ENCODE peak calls at places on chromosomes 16 and 17, in four cellular contexts. G is H9, V is H1, O is mesendoderm. J is an unnamed sample.
A peak's percentile ranks its signal among the peaks of the same experiment; 100 is the strongest.

GRCh38 chr16:29824589-29825144 is 4.4 kb downstream of the MVP start:
- DNase-seq in G (no peak), V (no peak), O (no peak), J (peak; percentile 91)

GRCh38 chr17:57580055-57580739 is 164.9 kb downstream of the CCDC182 start:
- DNase-seq in G (no peak), V (no peak), O (no peak), J (no peak)

GRCh38 chr16:27238016-27238587 is 30.5 kb downstream of the NSMCE1 start:
- DNase-seq in G (no peak), V (no peak), O (no peak), J (no peak)

GRCh38 chr16:56389554-56389953 is 35.8 kb downstream of the AMFR start:
- DNase-seq in G (no peak), V (no peak), O (no peak), J (peak; percentile 100)

GRCh38 chr17:27348196-27348595 is 54.3 kb downstream of the WSB1 start:
- DNase-seq in G (no peak), V (no peak), O (no peak), J (no peak)

GRCh38 chr17:80223142-80223815 is 3.1 kb downstream of the SLC26A11 start:
- DNase-seq in G (no peak), V (no peak), O (no peak), J (no peak)

GRCh38 chr17:4509402-4509801 is 10.7 kb downstream of the SPNS2 start:
- DNase-seq in G (no peak), V (no peak), O (no peak), J (no peak)

GRCh38 chr16:84786605-84787302 is 33.0 kb upstream of the CRISPLD2 start:
- DNase-seq in G (no peak), V (no peak), O (no peak), J (no peak)

GRCh38 chr16:8865145-8865882 is 3.5 kb downstream of the CARHSP1 start:
- DNase-seq in G (no peak), V (no peak), O (no peak), J (no peak)

GRCh38 chr16:31451681-31452351 is 7.5 kb upstream of the ARMC5 start:
- DNase-seq in G (peak; percentile 74), V (no peak), O (peak; percentile 94), J (peak; percentile 80)

GRCh38 chr17:68432086-68432864 is 25.0 kb downstream of the WIPI1 start:
- DNase-seq in G (no peak), V (no peak), O (no peak), J (no peak)

GRCh38 chr16:81446318-81447275 is 2.0 kb downstream of the CMIP start:
- DNase-seq in G (no peak), V (peak; percentile 53), O (peak; percentile 66), J (peak; percentile 51)

GRCh38 chr16:10937068-10937859 is 5.0 kb downstream of the DEXI start:
- DNase-seq in G (no peak), V (no peak), O (no peak), J (no peak)

GRCh38 chr16:87006789-87007745 is 310.1 kb downstream of the C16orf95 start:
- DNase-seq in G (no peak), V (no peak), O (no peak), J (peak; percentile 43)

GRCh38 chr16:71929048-71929447 is 33.7 kb downstream of the IST1 start:
- DNase-seq in G (no peak), V (no peak), O (peak; percentile 16), J (peak; percentile 91)

GRCh38 chr17:3602499-3602898 is 6.7 kb downstream of the TRPV1 start:
- DNase-seq in G (peak; percentile 75), V (peak; percentile 64), O (peak; percentile 79), J (peak; percentile 6)

GRCh38 chr16:23397464-23397863 is 55.5 kb downstream of the COG7 start:
- DNase-seq in G (no peak), V (no peak), O (no peak), J (no peak)

GRCh38 chr16:20675488-20676267 is 21.8 kb downstream of the ACSM1 start:
- DNase-seq in G (peak; percentile 79), V (peak; percentile 59), O (peak; percentile 95), J (no peak)

GRCh38 chr16:68756250-68757051 is 19.4 kb downstream of the CDH1 start:
- DNase-seq in G (no peak), V (no peak), O (peak; percentile 79), J (no peak)

GRCh38 chr17:47802341-47803022 is 19.1 kb downstream of the OSBPL7 start:
- DNase-seq in G (peak; percentile 82), V (peak; percentile 74), O (peak; percentile 74), J (peak; percentile 41)

GRCh38 chr17:3772764-3773163 is 28.2 kb downstream of the ITGAE start:
- DNase-seq in G (peak; percentile 86), V (no peak), O (peak; percentile 72), J (no peak)

GRCh38 chr17:69607162-69607834 is 192.8 kb downstream of the MAP2K6 start:
- DNase-seq in G (peak; percentile 85), V (peak; percentile 70), O (peak; percentile 77), J (peak; percentile 85)

GRCh38 chr17:43545383-43545632 is 832 bp downstream of the ETV4 start:
- DNase-seq in G (no peak), V (peak; percentile 86), O (no peak), J (peak; percentile 18)

GRCh38 chr16:57565461-57565860 is 23.0 kb downstream of the ADGRG5 start:
- DNase-seq in G (no peak), V (no peak), O (no peak), J (no peak)

GRCh38 chr17:10051112-10051511 is 146.0 kb upstream of the RCVRN start:
- DNase-seq in G (no peak), V (no peak), O (no peak), J (peak; percentile 67)

GRCh38 chr17:61009619-61010018 is 332.0 kb downstream of the BCAS3 start:
- DNase-seq in G (no peak), V (no peak), O (no peak), J (peak; percentile 42)

GRCh38 chr17:68700391-68700790 is 99.2 kb upstream of the FAM20A start:
- DNase-seq in G (no peak), V (no peak), O (no peak), J (no peak)

GRCh38 chr16:86059253-86060171 is 160.6 kb downstream of the IRF8 start:
- DNase-seq in G (no peak), V (no peak), O (no peak), J (peak; percentile 11)

GRCh38 chr16:20382202-20382948 is 22.2 kb downstream of the PDILT start:
- DNase-seq in G (no peak), V (no peak), O (no peak), J (no peak)

GRCh38 chr16:54933281-54934150 is 2.9 kb downstream of the IRX5 start:
- DNase-seq in G (peak; percentile 41), V (peak; percentile 74), O (peak; percentile 18), J (no peak)

GRCh38 chr16:75477680-75478473 is 13.4 kb upstream of the TMEM170A start:
- DNase-seq in G (no peak), V (no peak), O (no peak), J (no peak)

GRCh38 chr16:86472366-86472765 is 38.0 kb upstream of the FOXF1 start:
- DNase-seq in G (no peak), V (no peak), O (no peak), J (no peak)

GRCh38 chr16:57843400-57843799 is 41.1 kb upstream of the KIFC3 start:
- DNase-seq in G (no peak), V (no peak), O (no peak), J (no peak)

GRCh38 chr16:23863511-23864422 is 28.0 kb downstream of the PRKCB start:
- DNase-seq in G (no peak), V (no peak), O (no peak), J (no peak)

GRCh38 chr16:50208460-50208931 is 55.4 kb downstream of the TENT4B start:
- DNase-seq in G (no peak), V (no peak), O (no peak), J (peak; percentile 73)

GRCh38 chr16:14249291-14250032 is 178.3 kb downstream of the MRTFB start:
- DNase-seq in G (no peak), V (peak; percentile 71), O (peak; percentile 42), J (peak; percentile 43)

GRCh38 chr17:68973098-68973929 is 18.1 kb upstream of the ABCA8 start:
- DNase-seq in G (no peak), V (no peak), O (no peak), J (no peak)

GRCh38 chr16:17470871-17471744 is at the start of gene XYLT1:
- DNase-seq in G (peak; percentile 71), V (peak; percentile 81), O (peak; percentile 65), J (peak; percentile 94)

GRCh38 chr17:66414528-66415175 is 112.2 kb downstream of the PRKCA start:
- DNase-seq in G (no peak), V (no peak), O (no peak), J (no peak)

GRCh38 chr17:7281074-7281952 is at the start of gene SLC2A4:
- DNase-seq in G (peak; percentile 99), V (peak; percentile 98), O (peak; percentile 99), J (peak; percentile 90)
- H4K5ac ChIP-seq in G (no peak within 1 kb of the TSS), V (no peak within 1 kb of the TSS), O (no peak within 1 kb of the TSS), J (no peak within 1 kb of the TSS)

GRCh38 chr17:77020973-77021372 is 119.8 kb upstream of the SEC14L1 start:
- DNase-seq in G (no peak), V (no peak), O (no peak), J (no peak)

GRCh38 chr17:77022766-77023165 is 118.0 kb upstream of the SEC14L1 start:
- DNase-seq in G (no peak), V (no peak), O (no peak), J (no peak)

GRCh38 chr17:77028900-77029299 is 111.9 kb upstream of the SEC14L1 start:
- DNase-seq in G (no peak), V (no peak), O (no peak), J (no peak)

GRCh38 chr17:77027271-77027670 is 113.5 kb upstream of the SEC14L1 start:
- DNase-seq in G (no peak), V (no peak), O (no peak), J (no peak)

DNA sequence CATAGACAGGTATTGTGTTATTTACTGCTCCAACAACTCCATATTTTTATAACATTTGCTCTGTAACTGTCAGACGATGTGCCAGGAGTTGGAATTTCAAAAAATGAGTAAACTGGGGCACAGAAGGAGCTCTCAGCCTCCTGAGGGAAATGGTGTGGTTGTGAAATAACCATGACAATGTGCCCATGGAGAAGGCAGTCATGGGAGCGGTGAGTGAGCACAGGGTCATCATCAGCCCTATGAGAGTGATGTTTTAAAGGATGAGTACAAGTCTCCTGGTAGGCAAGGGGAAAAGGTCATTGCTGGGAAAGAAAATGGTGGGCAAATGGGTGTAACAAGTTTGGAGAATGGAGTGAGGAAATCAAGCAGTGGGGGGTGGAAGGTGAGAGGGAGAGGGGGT is 115.0 kb upstream of the SEC14L1 start:
- DNase-seq in G (no peak), V (no peak), O (no peak), J (no peak)
- H4K5ac ChIP-seq in G (no peak overlapping the region), V (no peak overlapping the region), O (no peak overlapping the region), J (no peak overlapping the region)

GRCh38 chr17:41484920-41485904 is 4.3 kb upstream of the KRT35 start:
- DNase-seq in G (no peak), V (no peak), O (no peak), J (no peak)
- H4K5ac ChIP-seq in G (no peak overlapping the region), V (no peak overlapping the region), O (no peak overlapping the region), J (no peak overlapping the region)

DNA sequence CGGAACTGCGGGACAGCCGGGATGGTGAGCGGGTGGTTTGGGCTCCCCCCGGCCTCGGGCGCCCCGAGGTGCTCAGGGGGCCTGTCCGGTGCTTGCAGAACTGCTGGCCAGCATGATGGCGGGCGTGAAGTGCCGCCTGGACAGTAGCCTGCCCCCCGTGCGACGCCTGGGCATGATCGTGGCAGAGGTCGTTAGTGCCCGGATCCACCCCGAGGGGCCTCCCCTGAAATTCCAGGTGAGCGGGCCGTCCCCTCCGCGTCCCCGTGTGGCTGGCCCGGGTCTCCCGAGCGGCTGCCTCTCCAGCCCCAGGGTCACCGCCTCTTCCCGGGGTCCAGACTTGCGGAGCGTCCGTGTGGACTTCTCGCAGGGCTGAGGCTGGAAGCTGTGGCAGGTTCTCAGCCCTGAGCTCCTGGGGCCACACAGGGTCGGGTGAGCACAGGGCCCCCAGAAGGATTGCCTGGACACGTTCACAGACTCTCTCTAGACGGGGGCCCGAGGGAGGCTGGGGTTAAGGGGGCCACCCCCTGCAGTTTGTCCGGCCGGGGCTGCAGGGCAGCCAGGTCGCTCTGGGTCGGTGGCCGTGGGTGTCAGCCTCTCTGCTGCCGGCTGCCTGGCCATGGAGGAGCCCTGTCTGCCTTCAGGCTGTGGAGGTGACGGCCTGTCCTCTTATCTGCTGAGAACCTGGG is 7.4 kb downstream of the TELO2 start:
- DNase-seq in G (no peak), V (no peak), O (no peak), J (no peak)
- H4K5ac ChIP-seq in G (no peak overlapping the region), V (no peak overlapping the region), O (no peak overlapping the region), J (no peak overlapping the region)